ENCODE peak calls at places on chromosome 7, in four cellular contexts. K is A549, J is tibial artery, P is cardiac fibroblast. B is an unnamed sample.

GRCh38 chr7:44309271-44310091 is 15.9 kb downstream of the CAMK2B start:
- DNase-seq in K (no peak), P (peak; percentile 71), J (no peak), B (no peak)

GRCh38 chr7:27156508-27156898 is at the start of gene HOXA7:
- DNase-seq in K (peak; percentile 73), P (no peak), J (peak; percentile 89), B (no peak)

GRCh38 chr7:80088705-80089104 is 45.9 kb upstream of the GNAI1 start:
- DNase-seq in P (peak; percentile 38), J (no peak), K (no peak), B (no peak)

GRCh38 chr7:42689626-42690025 is 222.2 kb downstream of the C7orf25 start:
- DNase-seq in K (no peak), P (no peak), J (no peak), B (no peak)

GRCh38 chr7:51198654-51199053 is 118.0 kb downstream of the COBL start:
- DNase-seq in K (no peak), P (no peak), J (no peak), B (no peak)

GRCh38 chr7:130047801-130048200 is 3.4 kb downstream of the ZC3HC1 start:
- DNase-seq in K (no peak), P (peak; percentile 72), J (no peak), B (no peak)

GRCh38 chr7:88090671-88091070 is 129.2 kb downstream of the SRI start:
- DNase-seq in J (no peak), K (no peak), P (no peak), B (peak; percentile 4)

GRCh38 chr7:82624337-82624736 is 180.8 kb upstream of the CACNA2D1 start:
- DNase-seq in J (no peak), P (peak; percentile 71), K (no peak), B (no peak)

GRCh38 chr7:107128217-107128616 is 40.6 kb upstream of the HBP1 start:
- DNase-seq in P (no peak), K (no peak), J (no peak), B (no peak)

GRCh38 chr7:91720255-91720937 is 160.1 kb downstream of the MTERF1 start:
- DNase-seq in P (peak; percentile 14), J (no peak), K (no peak), B (no peak)

GRCh38 chr7:43647772-43648643 is 65.1 kb downstream of the STK17A start:
- DNase-seq in J (peak; percentile 83), P (peak; percentile 98), K (peak; percentile 83), B (no peak)

GRCh38 chr7:114081606-114082425 is 163.0 kb upstream of the PPP1R3A start:
- DNase-seq in K (peak; percentile 54), P (peak; percentile 72), J (no peak), B (no peak)

GRCh38 chr7:145860809-145861208 is 255.8 kb upstream of the CNTNAP2 start:
- DNase-seq in P (no peak), K (no peak), J (no peak), B (no peak)

GRCh38 chr7:94620703-94621118 is 35.2 kb downstream of the SGCE start:
- DNase-seq in P (peak; percentile 89), J (peak; percentile 89), K (peak; percentile 79), B (peak; percentile 60)

GRCh38 chr7:89988070-89988469 is 166.2 kb upstream of the STEAP1 start:
- DNase-seq in J (no peak), K (no peak), P (no peak), B (no peak)

GRCh38 chr7:144513332-144513731 is 109.8 kb upstream of the NOBOX start:
- DNase-seq in P (peak; percentile 52), J (no peak), K (peak; percentile 31), B (no peak)

GRCh38 chr7:87151002-87151505 is 1.2 kb upstream of the DMTF1 start:
- DNase-seq in K (no peak), P (no peak), J (no peak), B (no peak)

GRCh38 chr7:20470082-20470481 is 139.4 kb downstream of the ITGB8 start:
- DNase-seq in K (no peak), P (no peak), J (no peak), B (no peak)

GRCh38 chr7:144454256-144455039 is 51.0 kb upstream of the NOBOX start:
- DNase-seq in P (peak; percentile 10), K (no peak), J (no peak), B (no peak)

GRCh38 chr7:7851381-7851780 is 117.2 kb upstream of the GLCCI1 start:
- DNase-seq in P (peak; percentile 62), J (no peak), K (no peak), B (no peak)

GRCh38 chr7:27123477-27124053 is 7.0 kb downstream of the HOXA4 start:
- DNase-seq in K (no peak), P (no peak), J (no peak), B (no peak)

GRCh38 chr7:132782777-132783633 is 206.7 kb upstream of the PLXNA4 start:
- DNase-seq in P (peak; percentile 17), J (no peak), K (no peak), B (no peak)

GRCh38 chr7:78673272-78673671 is 780.2 kb downstream of the MAGI2 start:
- DNase-seq in P (no peak), K (no peak), J (no peak), B (no peak)

GRCh38 chr7:28798233-28798632 is 159.9 kb downstream of the TRIL start:
- DNase-seq in P (no peak), J (no peak), K (no peak), B (no peak)

GRCh38 chr7:96303105-96303685 is 18.7 kb downstream of the SLC25A13 start:
- DNase-seq in K (peak; percentile 64), J (no peak), P (no peak), B (no peak)

GRCh38 chr7:17206354-17206905 is 92.0 kb upstream of the AHR start:
- DNase-seq in J (no peak), P (no peak), K (peak; percentile 95), B (no peak)

GRCh38 chr7:158276414-158277218 is 311.0 kb downstream of the PTPRN2 start:
- DNase-seq in P (no peak), K (no peak), J (peak; percentile 46), B (no peak)

GRCh38 chr7:140260767-140261486 is 84.1 kb upstream of the KDM7A start:
- DNase-seq in J (no peak), K (no peak), P (no peak), B (no peak)

GRCh38 chr7:73742753-73743641 is 4.4 kb upstream of the ABHD11 start:
- DNase-seq in J (peak; percentile 70), P (peak; percentile 23), K (peak; percentile 61), B (no peak)

GRCh38 chr7:110839866-110840265 is 251.1 kb upstream of the LRRN3 start:
- DNase-seq in P (peak; percentile 74), K (peak; percentile 32), J (no peak), B (no peak)

GRCh38 chr7:133253522-133253882 is 624 bp downstream of the EXOC4 start:
- DNase-seq in P (no peak), J (no peak), K (peak; percentile 6), B (no peak)

GRCh38 chr7:35454575-35455385 is 200.9 kb upstream of the TBX20 start:
- DNase-seq in P (no peak), K (no peak), J (no peak), B (no peak)

GRCh38 chr7:114062810-114063209 is 144.0 kb upstream of the PPP1R3A start:
- DNase-seq in K (no peak), P (no peak), J (no peak), B (no peak)

GRCh38 chr7:1225462-1226154 is 7.1 kb upstream of the UNCX start:
- DNase-seq in K (no peak), P (peak; percentile 17), J (no peak), B (no peak)

GRCh38 chr7:94394399-94395140 is at the start of gene COL1A2:
- DNase-seq in P (peak; percentile 99), J (peak; percentile 92), K (no peak), B (no peak)

GRCh38 chr7:1694551-1694950 is 24.5 kb downstream of the ELFN1 start:
- DNase-seq in J (peak; percentile 49), P (no peak), K (no peak), B (no peak)

GRCh38 chr7:26686448-26686981 is 177.9 kb downstream of the SKAP2 start:
- DNase-seq in K (peak; percentile 54), P (peak; percentile 46), J (no peak), B (no peak)

GRCh38 chr7:50665403-50666123 is 100.4 kb upstream of the DDC start:
- DNase-seq in J (peak; percentile 83), K (no peak), P (peak; percentile 27), B (no peak)

DNA sequence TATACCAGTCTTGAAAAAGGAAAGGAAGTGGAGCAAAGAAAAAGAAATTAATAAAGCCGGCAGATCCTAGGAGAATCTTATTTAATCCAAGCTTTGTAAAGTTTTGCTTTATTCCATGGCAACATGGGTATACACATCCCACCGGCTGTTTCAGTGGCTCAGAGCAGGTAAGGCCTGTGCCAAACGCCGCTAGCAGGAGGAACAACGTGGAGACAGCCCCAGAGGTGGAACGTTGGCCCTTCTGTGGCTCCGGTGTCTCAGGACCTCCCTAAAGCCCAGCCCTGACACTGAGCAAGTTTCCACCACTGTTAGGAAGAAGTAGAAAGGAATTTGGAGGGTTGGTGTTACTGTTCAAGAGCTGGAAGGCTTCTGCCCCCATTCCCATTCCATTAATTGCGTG is 52.0 kb downstream of the EGFR start:
- DNase-seq in K (no peak), P (no peak), J (no peak), B (no peak)
- H3K4me3 ChIP-seq in K (no peak overlapping the region), P (no peak overlapping the region), J (no peak overlapping the region), B (no peak overlapping the region)

GRCh38 chr7:30478349-30479228 is at the start of gene NOD1:
- DNase-seq in J (peak; percentile 87), K (peak; percentile 78), P (peak; percentile 84), B (no peak)
- TF ChIP-seq CTCF in J (no peak), K (no peak), P (no peak), B (no peak)

GRCh38 chr7:76260171-76260703 is 42.2 kb upstream of the HSPB1 start:
- DNase-seq in J (no peak), P (peak; percentile 25), K (peak; percentile 86), B (no peak)
- H3K4me3 ChIP-seq in J (no peak overlapping the region), P (no peak overlapping the region), K (peak overlapping the region; percentile 62), B (no peak overlapping the region)

GRCh38 chr7:76165106-76165972 is 36.4 kb upstream of the SRRM3 start:
- DNase-seq in K (no peak), J (peak; percentile 50), P (no peak), B (no peak)

GRCh38 chr7:76165973-76166403 is 35.7 kb upstream of the SRRM3 start:
- DNase-seq in K (no peak), P (no peak), J (no peak), B (no peak)

GRCh38 chr7:76166404-76167255 is 35.1 kb upstream of the SRRM3 start:
- DNase-seq in K (peak; percentile 98), P (peak; percentile 97), J (peak; percentile 98), B (peak; percentile 47)
- TF ChIP-seq CTCF in K (no peak), P (peak; percentile 26), J (peak; percentile 22), B (peak; percentile 6)

DNA sequence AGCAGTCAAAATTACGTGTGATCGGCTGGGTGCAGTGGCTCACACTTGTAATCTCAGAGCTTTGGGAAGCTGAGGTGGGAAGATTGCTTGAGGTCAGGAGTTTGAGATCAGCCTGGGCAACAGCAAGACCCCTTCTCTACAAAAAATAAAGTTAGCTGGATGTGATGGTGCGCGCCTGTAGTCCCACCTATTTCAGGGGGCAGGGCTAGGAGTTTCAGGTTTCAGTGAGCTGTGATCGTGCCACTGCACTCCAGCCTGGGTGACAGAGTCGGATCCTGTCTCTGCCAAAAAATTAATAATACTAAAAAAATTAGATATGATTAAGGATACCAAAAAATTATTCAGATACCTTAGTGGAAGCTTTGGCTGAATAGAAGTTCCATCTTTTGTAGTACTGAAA is 136.4 kb downstream of the SDK1 start:
- DNase-seq in P (no peak), K (no peak), J (no peak), B (no peak)
- H3K4me3 ChIP-seq in P (peak overlapping the region; percentile 35), K (peak overlapping the region; percentile 17), J (no peak overlapping the region), B (no peak overlapping the region)